ENCODE peak calls at places on chromosome 4, in eight cellular contexts. X is pancreas, E is psoas muscle, B is suprapubic skin, D is PC-9, R is A549, C is body of pancreas, K is esophagus squamous epithelium. O is an unnamed sample.

GRCh38 chr4:91064157-91064853 is 937.1 kb downstream of the CCSER1 start:
- DNase-seq in X (peak; percentile 11), E (no peak), B (no peak), D (peak; percentile 5), R (no peak), C (peak; percentile 22), K (no peak), O (peak; percentile 28)

GRCh38 chr4:138595731-138596465 is 353.7 kb upstream of the SLC7A11 start:
- DNase-seq in X (no peak), E (no peak), B (no peak), D (no peak), R (no peak), C (peak; percentile 21), K (no peak), O (no peak)

GRCh38 chr4:105613326-105613725 is 60.9 kb downstream of the ARHGEF38 start:
- DNase-seq in X (no peak), E (no peak), B (no peak), D (peak; percentile 56), R (no peak), C (peak; percentile 18), K (no peak), O (no peak)

GRCh38 chr4:154779362-154779947 is 1.6 kb upstream of the RBM46 start:
- DNase-seq in X (no peak), E (no peak), B (no peak), D (no peak), R (peak; percentile 13), C (no peak), K (no peak), O (no peak)

GRCh38 chr4:170591076-170591475 is 501.3 kb upstream of the AADAT start:
- DNase-seq in X (no peak), E (no peak), B (no peak), D (no peak), R (no peak), C (no peak), K (no peak), O (no peak)

GRCh38 chr4:119238068-119238722 is 25.7 kb downstream of the USP53 start:
- DNase-seq in X (no peak), E (no peak), B (no peak), D (no peak), R (no peak), C (no peak), K (no peak), O (no peak)

GRCh38 chr4:152537881-152538280 is 2.0 kb upstream of the FBXW7 start:
- DNase-seq in X (no peak), E (no peak), B (no peak), D (no peak), R (no peak), C (no peak), K (no peak), O (no peak)

GRCh38 chr4:54658321-54659093 is 750 bp downstream of the KIT start:
- DNase-seq in X (peak; percentile 58), E (peak; percentile 56), B (peak; percentile 83), D (no peak), R (no peak), C (peak; percentile 61), K (no peak), O (peak; percentile 35)

GRCh38 chr4:181566490-181566889 is 676.7 kb upstream of the TENM3 start:
- DNase-seq in X (no peak), E (no peak), B (no peak), D (no peak), R (no peak), C (no peak), K (no peak), O (no peak)

GRCh38 chr4:128177376-128177959 is 110.1 kb downstream of the PGRMC2 start:
- DNase-seq in X (no peak), E (no peak), B (no peak), D (no peak), R (no peak), C (no peak), K (no peak), O (no peak)

GRCh38 chr4:30380404-30380998 is 339.7 kb upstream of the PCDH7 start:
- DNase-seq in X (peak; percentile 46), E (no peak), B (no peak), D (peak; percentile 33), R (peak; percentile 2), C (peak; percentile 50), K (no peak), O (peak; percentile 72)

GRCh38 chr4:176849076-176849475 is 56.4 kb upstream of the VEGFC start:
- DNase-seq in X (no peak), E (no peak), B (no peak), D (no peak), R (no peak), C (no peak), K (no peak), O (no peak)

GRCh38 chr4:56671860-56672259 is 9.2 kb downstream of the HOPX start:
- DNase-seq in X (no peak), E (no peak), B (no peak), D (no peak), R (no peak), C (no peak), K (no peak), O (no peak)

GRCh38 chr4:56674984-56675383 is 6.1 kb downstream of the HOPX start:
- DNase-seq in X (no peak), E (no peak), B (no peak), D (no peak), R (no peak), C (no peak), K (no peak), O (no peak)

GRCh38 chr4:56668267-56668666 is 12.8 kb downstream of the HOPX start:
- DNase-seq in X (no peak), E (no peak), B (no peak), D (peak; percentile 5), R (no peak), C (no peak), K (no peak), O (peak; percentile 49)

GRCh38 chr4:56666279-56666678 is 14.8 kb downstream of the HOPX start:
- DNase-seq in X (no peak), E (no peak), B (no peak), D (no peak), R (no peak), C (no peak), K (no peak), O (no peak)

DNA sequence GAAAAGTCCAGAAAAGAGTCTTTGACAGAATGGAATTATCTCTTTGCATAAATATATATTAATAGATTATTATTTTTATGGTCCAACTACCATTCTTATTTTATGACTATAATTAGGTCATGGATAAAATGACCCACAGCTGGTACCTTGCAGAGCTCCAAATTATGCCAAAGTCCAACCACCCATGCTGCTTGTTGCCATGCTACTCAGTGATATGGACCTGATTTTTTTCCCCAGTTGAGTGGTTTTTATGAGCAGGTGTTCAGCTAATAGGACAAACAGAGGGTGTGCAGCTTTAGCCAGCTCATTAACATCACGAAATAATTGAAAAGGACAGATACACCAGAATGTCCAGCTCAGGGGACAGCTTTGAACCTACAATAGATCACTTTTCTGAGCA is 9.7 kb downstream of the HOPX start:
- DNase-seq in X (no peak), E (no peak), B (no peak), D (no peak), R (no peak), C (no peak), K (no peak), O (no peak)
- H3K27ac ChIP-seq in X (no peak overlapping the region), E (no peak overlapping the region), B (no peak overlapping the region), D (no peak overlapping the region), R (no peak overlapping the region), C (no peak overlapping the region), K (no peak overlapping the region), O (no peak overlapping the region)

GRCh38 chr4:148874331-148874730 is 432.1 kb upstream of the NR3C2 start:
- DNase-seq in X (no peak), E (no peak), B (no peak), D (no peak), R (no peak), C (no peak), K (no peak), O (no peak)
- TF ChIP-seq CTCF in X (no peak), E (no peak), B (no peak), D (no peak), R (no peak), C (no peak), K (no peak), O (peak; percentile 24)

GRCh38 chr4:129546531-129546930 is 450.6 kb downstream of the C4orf33 start:
- DNase-seq in X (no peak), E (no peak), B (no peak), D (no peak), R (no peak), C (no peak), K (no peak), O (no peak)
- H3K27ac ChIP-seq in X (peak overlapping the region; percentile 34), E (no peak overlapping the region), B (no peak overlapping the region), D (no peak overlapping the region), R (no peak overlapping the region), C (no peak overlapping the region), K (no peak overlapping the region), O (no peak overlapping the region)

GRCh38 chr4:7878323-7878722 is 61.3 kb downstream of the AFAP1 start:
- DNase-seq in X (no peak), E (no peak), B (no peak), D (no peak), R (no peak), C (no peak), K (no peak), O (no peak)

GRCh38 chr4:7874838-7875237 is 64.8 kb downstream of the AFAP1 start:
- DNase-seq in X (no peak), E (no peak), B (no peak), D (no peak), R (no peak), C (no peak), K (no peak), O (no peak)

GRCh38 chr4:7877131-7877530 is 62.5 kb downstream of the AFAP1 start:
- DNase-seq in X (no peak), E (no peak), B (no peak), D (no peak), R (no peak), C (no peak), K (no peak), O (no peak)

GRCh38 chr4:7873881-7874280 is 65.8 kb downstream of the AFAP1 start:
- DNase-seq in X (no peak), E (no peak), B (no peak), D (no peak), R (no peak), C (no peak), K (no peak), O (no peak)

GRCh38 chr4:7876096-7876993 is 63.3 kb downstream of the AFAP1 start:
- DNase-seq in X (no peak), E (no peak), B (no peak), D (no peak), R (peak; percentile 75), C (no peak), K (no peak), O (peak; percentile 53)
- TF ChIP-seq CTCF in X (no peak), E (no peak), B (no peak), D (no peak), R (peak; percentile 42), C (no peak), K (peak; percentile 8), O (peak; percentile 52)